ENCODE peak calls at places on chromosome 9, in nine cellular contexts. R is prostate gland, K is fibroblast of lung, N is endodermal cell, U is heart right ventricle, P is mesenchymal stem cell, W is tibial artery, C is K562, I is cardiac muscle cell. X is an unnamed sample.

GRCh38 chr9:107711528-107711927 is 222.0 kb upstream of the KLF4 start:
- DNase-seq in R (no peak), K (peak; percentile 89), N (no peak), U (no peak), P (peak; percentile 66), W (no peak), C (no peak), I (peak; percentile 91), X (no peak)

GRCh38 chr9:124941689-124942561 is 1.0 kb upstream of the GOLGA1 start:
- DNase-seq in R (peak; percentile 41), K (peak; percentile 63), N (peak; percentile 78), U (peak; percentile 44), P (peak; percentile 78), W (peak; percentile 60), C (peak; percentile 30), I (peak; percentile 70), X (peak; percentile 47)

GRCh38 chr9:14515564-14516198 is 177.6 kb downstream of the ZDHHC21 start:
- DNase-seq in R (no peak), K (peak; percentile 48), N (peak; percentile 88), U (no peak), P (no peak), W (no peak), C (no peak), I (no peak), X (no peak)

GRCh38 chr9:127805620-127806019 is 2.9 kb downstream of the FPGS start:
- DNase-seq in R (no peak), K (peak; percentile 20), N (peak; percentile 94), U (no peak), P (no peak), W (no peak), C (peak; percentile 38), I (peak; percentile 42), X (no peak)

GRCh38 chr9:92737611-92738299 is 26.9 kb downstream of the BICD2 start:
- DNase-seq in R (no peak), K (no peak), N (no peak), U (no peak), P (no peak), W (peak; percentile 17), C (no peak), I (no peak), X (no peak)

GRCh38 chr9:130635306-130635705 is 29.1 kb upstream of the PRDM12 start:
- DNase-seq in R (no peak), K (no peak), N (no peak), U (no peak), P (no peak), W (no peak), C (no peak), I (no peak), X (no peak)

GRCh38 chr9:138049085-138049778 is 171.7 kb downstream of the CACNA1B start:
- DNase-seq in R (no peak), K (no peak), N (peak; percentile 41), U (no peak), P (no peak), W (no peak), C (no peak), I (no peak), X (no peak)

GRCh38 chr9:32956606-32957005 is 44.8 kb downstream of the APTX start:
- DNase-seq in R (no peak), K (peak; percentile 15), N (no peak), U (no peak), P (no peak), W (no peak), C (no peak), I (no peak), X (no peak)

GRCh38 chr9:6239694-6240093 is 24.1 kb downstream of the IL33 start:
- DNase-seq in R (no peak), K (no peak), N (no peak), U (no peak), P (no peak), W (no peak), C (no peak), I (peak; percentile 77), X (no peak)

GRCh38 chr9:107504585-107505455 is 15.3 kb upstream of the KLF4 start:
- DNase-seq in R (peak; percentile 79), K (peak; percentile 83), N (no peak), U (no peak), P (peak; percentile 90), W (peak; percentile 63), C (no peak), I (peak; percentile 75), X (no peak)

GRCh38 chr9:38053697-38054461 is 15.1 kb downstream of the SHB start:
- DNase-seq in R (no peak), K (no peak), N (no peak), U (no peak), P (no peak), W (no peak), C (no peak), I (no peak), X (no peak)

GRCh38 chr9:71076096-71076495 is 45.3 kb downstream of the TRPM3 start:
- DNase-seq in R (no peak), K (no peak), N (no peak), U (no peak), P (no peak), W (no peak), C (no peak), I (no peak), X (no peak)

GRCh38 chr9:14314929-14315753 is 1.2 kb upstream of the NFIB start:
- DNase-seq in R (peak; percentile 94), K (peak; percentile 90), N (peak; percentile 87), U (peak; percentile 94), P (peak; percentile 53), W (peak; percentile 93), C (peak; percentile 77), I (peak; percentile 98), X (peak; percentile 84)

GRCh38 chr9:110131499-110131898 is 76.5 kb downstream of the C9orf152 start:
- DNase-seq in R (no peak), K (peak; percentile 74), N (no peak), U (no peak), P (peak; percentile 54), W (no peak), C (no peak), I (no peak), X (no peak)

GRCh38 chr9:110130791-110131416 is 77.1 kb downstream of the C9orf152 start:
- DNase-seq in R (no peak), K (no peak), N (peak; percentile 64), U (no peak), P (no peak), W (no peak), C (no peak), I (no peak), X (no peak)

GRCh38 chr9:110135858-110136257 is 72.1 kb downstream of the C9orf152 start:
- DNase-seq in R (no peak), K (no peak), N (no peak), U (no peak), P (peak; percentile 69), W (no peak), C (no peak), I (no peak), X (no peak)

GRCh38 chr9:110133608-110134214 is 74.2 kb downstream of the C9orf152 start:
- DNase-seq in R (no peak), K (peak; percentile 85), N (no peak), U (no peak), P (peak; percentile 61), W (no peak), C (no peak), I (peak; percentile 50), X (no peak)

DNA sequence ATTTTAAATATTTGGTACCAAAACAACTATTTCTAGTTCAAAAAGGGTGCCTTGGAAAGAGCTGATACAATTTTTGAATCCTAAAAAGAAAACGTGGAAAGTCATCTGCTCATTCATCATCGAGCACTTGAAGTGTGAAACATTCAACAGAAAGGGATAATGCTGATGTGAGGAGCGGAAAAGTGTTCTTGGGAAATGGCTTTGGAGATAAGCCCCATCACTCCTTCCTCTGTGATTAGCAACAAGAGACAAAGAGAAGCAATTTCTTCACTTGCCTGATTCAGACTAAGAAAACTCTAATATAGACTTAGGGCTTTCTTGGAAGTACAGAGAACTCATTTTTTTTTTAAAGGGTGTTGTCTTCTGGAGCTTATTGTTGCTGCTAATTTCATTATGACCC is 74.9 kb downstream of the C9orf152 start:
- DNase-seq in R (no peak), K (no peak), N (no peak), U (no peak), P (peak; percentile 72), W (no peak), C (no peak), I (peak; percentile 72), X (no peak)
- H3K27ac ChIP-seq in R (no peak overlapping the region), K (no peak overlapping the region), N (no peak overlapping the region), U (no peak overlapping the region), P (no peak overlapping the region), W (no peak overlapping the region), C (no peak overlapping the region), I (peak overlapping the region; percentile 16), X (no peak overlapping the region)

DNA sequence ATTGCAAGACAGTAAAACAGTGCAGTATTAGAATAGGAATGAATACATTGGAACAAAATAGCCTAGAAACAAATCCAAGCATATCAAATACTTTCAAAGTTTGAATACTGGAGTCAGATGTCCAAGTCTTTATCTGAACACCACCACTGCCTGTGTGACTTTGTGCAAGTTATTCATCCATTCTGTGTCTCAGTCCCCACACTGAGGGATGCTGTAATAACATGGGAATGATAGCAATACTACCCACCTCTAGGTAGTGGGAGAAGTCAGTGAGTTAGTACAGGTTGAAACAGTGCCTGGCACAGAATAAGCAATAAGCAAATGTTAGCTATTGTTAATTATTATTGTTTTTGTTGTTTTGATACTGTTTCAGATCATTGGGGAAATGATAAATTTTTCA is 130.9 kb downstream of the SUSD1 start:
- DNase-seq in R (no peak), K (no peak), N (no peak), U (no peak), P (no peak), W (no peak), C (no peak), I (no peak), X (no peak)
- H3K27ac ChIP-seq in R (no peak overlapping the region), K (peak overlapping the region; percentile 23), N (no peak overlapping the region), U (no peak overlapping the region), P (peak overlapping the region; percentile 61), W (no peak overlapping the region), C (no peak overlapping the region), I (no peak overlapping the region), X (no peak overlapping the region)

GRCh38 chr9:136225366-136225747 is 20.3 kb downstream of the QSOX2 start:
- DNase-seq in R (no peak), K (no peak), N (no peak), U (no peak), P (no peak), W (no peak), C (no peak), I (no peak), X (no peak)
- H3K27ac ChIP-seq in R (no peak overlapping the region), K (no peak overlapping the region), N (no peak overlapping the region), U (no peak overlapping the region), P (no peak overlapping the region), W (no peak overlapping the region), C (no peak overlapping the region), I (no peak overlapping the region), X (no peak overlapping the region)

DNA sequence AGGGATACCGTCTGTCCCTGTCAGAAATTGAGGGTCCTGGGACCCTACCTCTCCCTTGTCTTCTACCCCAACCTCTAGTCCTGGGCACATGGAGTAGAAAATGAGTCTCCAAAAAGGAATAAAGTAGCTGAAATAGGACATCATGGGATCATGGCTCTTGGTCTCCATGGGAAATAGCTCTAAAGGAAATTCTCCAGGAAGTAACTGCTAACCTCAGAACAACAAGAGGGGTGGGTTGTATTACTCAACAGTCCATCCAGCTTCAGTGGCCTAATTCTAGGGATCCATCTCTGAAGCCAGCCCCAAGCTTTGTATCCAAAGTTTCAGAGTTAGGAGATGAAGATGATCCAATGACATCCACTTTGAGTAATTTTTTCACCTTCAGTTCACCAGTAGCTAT is 11.0 kb upstream of the RUSC2 start:
- DNase-seq in R (no peak), K (no peak), N (no peak), U (no peak), P (no peak), W (no peak), C (no peak), I (no peak), X (no peak)
- H3K27ac ChIP-seq in R (no peak overlapping the region), K (no peak overlapping the region), N (no peak overlapping the region), U (no peak overlapping the region), P (no peak overlapping the region), W (no peak overlapping the region), C (no peak overlapping the region), I (no peak overlapping the region), X (no peak overlapping the region)